ENCODE peak calls at places on chromosomes 4 and X, in ten cellular contexts. E is cardiac muscle cell, Y is epithelial cell of proximal tubule, G is nucleus accumbens, U is mesothelial cell of epicardium, F is left cardiac atrium, X is EL, Z is omental fat pad, C is NCI-H1092, R is activated T-helper 1 cell treated with Interleukin-2 at 50 U/mL for 16 hours. I is an unnamed sample.

GRCh38 chrX:134480061-134480460 is 20.1 kb downstream of the HPRT1 start:
- DNase-seq in R (no peak), Y (no peak), F (no peak), G (no peak), E (peak), X (peak), C (no peak), U (no peak), Z (no peak), I (no peak)

GRCh38 chr4:4783847-4784246 is 75.6 kb upstream of the MSX1 start:
- DNase-seq in U (no peak), C (no peak), Y (no peak), X (no peak), R (no peak), Z (no peak), E (no peak), F (no peak), G (no peak), I (no peak)

GRCh38 chr4:186904104-186904503 is 180.4 kb upstream of the FAT1 start:
- DNase-seq in U (no peak), E (peak), X (peak), Y (peak), R (no peak), F (no peak), C (no peak), Z (no peak), G (no peak), I (no peak)

GRCh38 chr4:77052352-77052751 is 23.4 kb downstream of the CCNI start:
- DNase-seq in C (peak), X (peak), Y (no peak), F (no peak), U (no peak), Z (no peak), G (no peak), R (peak), E (peak), I (no peak)

GRCh38 chrX:12975670-12975965 is 708 bp downstream of the TMSB4X start:
- DNase-seq in R (no peak), X (peak), F (peak), C (no peak), Z (no peak), Y (no peak), G (no peak), E (no peak), U (no peak), I (no peak)

GRCh38 chr4:10079256-10079655 is 37.3 kb downstream of the WDR1 start:
- DNase-seq in E (no peak), U (no peak), Z (no peak), G (no peak), R (no peak), X (no peak), Y (no peak), F (no peak), C (no peak), I (no peak)

GRCh38 chr4:114659386-114660008 is 60.9 kb downstream of the UGT8 start:
- DNase-seq in X (peak), C (peak), Y (no peak), Z (no peak), U (peak), E (peak), R (no peak), G (peak), F (peak), I (peak)

GRCh38 chr4:83386931-83387897 is 52.6 kb upstream of the HPSE start:
- DNase-seq in F (no peak), R (no peak), U (no peak), G (no peak), E (peak), Y (peak), Z (no peak), C (no peak), X (no peak), I (no peak)

GRCh38 chr4:10605746-10606482 is 78.7 kb downstream of the CLNK start:
- DNase-seq in F (no peak), E (no peak), Z (no peak), X (peak), U (no peak), Y (no peak), G (no peak), C (no peak), R (no peak), I (no peak)

GRCh38 chrX:86436116-86436515 is 287.9 kb downstream of the DACH2 start:
- DNase-seq in F (no peak), E (no peak), G (no peak), U (no peak), Z (no peak), Y (no peak), R (no peak), C (no peak), X (no peak), I (no peak)

I was measured in lower leg skin.